ENCODE peak calls at places on chromosome X, in nine cellular contexts. T is CD4-positive, alpha-beta memory T cell; D is iris pigment epithelial cell; G is AG09309; A is psoas muscle; O is renal cortical epithelial cell; L is T-helper 17 cell; W is activated T-cell treated with anti-CD3 and anti-CD28 coated beads for 24 hours; V is NCI-H1436. Y is an unnamed sample.

GRCh38 chrX:11437642-11438379 is 144.6 kb downstream of the AMELX start:
- DNase-seq in T (no peak), D (peak), G (no peak), A (peak), O (peak), L (no peak), W (no peak), V (no peak), Y (no peak)

GRCh38 chrX:117538441-117539418 is 577.9 kb downstream of the KLHL13 start:
- DNase-seq in T (no peak), D (no peak), G (no peak), A (no peak), O (peak), L (no peak), W (no peak), V (no peak), Y (no peak)

GRCh38 chrX:63657821-63658220 is 127.2 kb downstream of the ARHGEF9 start:
- DNase-seq in T (no peak), D (peak), G (peak), A (peak), O (peak), L (no peak), W (no peak), V (no peak), Y (peak)

GRCh38 chrX:76555269-76555668 is 127.8 kb downstream of the MAGEE1 start:
- DNase-seq in T (no peak), D (no peak), G (no peak), A (no peak), O (no peak), L (no peak), W (no peak), V (no peak), Y (no peak)

GRCh38 chrX:134949271-134949670 is 41.5 kb upstream of the SMIM10 start:
- DNase-seq in T (no peak), D (peak), G (no peak), A (no peak), O (no peak), L (no peak), W (no peak), V (no peak), Y (no peak)

GRCh38 chrX:103608305-103608963 is 671 bp downstream of the TCEAL3 start:
- DNase-seq in T (no peak), D (no peak), G (no peak), A (peak), O (no peak), L (no peak), W (no peak), V (no peak), Y (no peak)

GRCh38 chrX:120380699-120381098 is 18.8 kb downstream of the ATP1B4 start:
- DNase-seq in T (peak), D (peak), G (no peak), A (no peak), O (peak), L (no peak), W (no peak), V (peak), Y (no peak)

GRCh38 chrX:153381684-153382532 is 19.2 kb downstream of the PNMA6E start:
- DNase-seq in T (peak), D (peak), G (peak), A (no peak), O (peak), L (no peak), W (peak), V (peak), Y (peak)

GRCh38 chrX:44908198-44908597 is 35.2 kb downstream of the KDM6A start:
- DNase-seq in T (no peak), D (peak), G (peak), A (no peak), O (no peak), L (no peak), W (no peak), V (no peak), Y (no peak)

GRCh38 chrX:16975233-16975632 is 28.8 kb downstream of the REPS2 start:
- DNase-seq in T (no peak), D (no peak), G (no peak), A (no peak), O (no peak), L (no peak), W (no peak), V (no peak), Y (no peak)

GRCh38 chrX:13764765-13765164 is 30.2 kb downstream of the OFD1 start:
- DNase-seq in T (no peak), D (peak), G (no peak), A (no peak), O (no peak), L (no peak), W (no peak), V (no peak), Y (no peak)